ENCODE peak calls at places on chromosomes 11 and 22, in six cellular contexts. C is suprapubic skin, R is upper lobe of left lung, B is left lung, L is uterus, O is brain microvascular endothelial cell. I is an unnamed sample.
A peak's percentile ranks its signal among the peaks of the same experiment; 100 is the strongest.

GRCh38 chr11:92580931-92581330 is 356.3 kb downstream of the FAT3 start:
- DNase-seq in C (no peak), R (no peak), B (no peak), L (no peak), O (no peak), I (no peak)

GRCh38 chr11:66332371-66333219 is 3.6 kb downstream of the RIN1 start:
- DNase-seq in C (no peak), R (peak; percentile 58), B (peak; percentile 51), L (no peak), O (no peak), I (peak; percentile 36)

GRCh38 chr22:29879738-29880137 is 3.2 kb upstream of the MTMR3 start:
- DNase-seq in C (no peak), R (no peak), B (no peak), L (no peak), O (no peak), I (no peak)

GRCh38 chr11:71251761-71252433 is 480 bp downstream of the SHANK2 start:
- DNase-seq in C (no peak), R (peak; percentile 92), B (no peak), L (no peak), O (no peak), I (no peak)

GRCh38 chr11:68010058-68011041 is at the start of gene ALDH3B1:
- DNase-seq in C (peak; percentile 98), R (peak; percentile 94), B (peak; percentile 98), L (peak; percentile 84), O (peak; percentile 71), I (peak; percentile 97)

GRCh38 chr11:33588056-33588455 is 112.6 kb downstream of the C11orf91 start:
- DNase-seq in C (no peak), R (no peak), B (no peak), L (no peak), O (no peak), I (no peak)

GRCh38 chr11:66187453-66187852 is 81.0 kb upstream of the RAB1B start:
- DNase-seq in C (no peak), R (no peak), B (no peak), L (no peak), O (no peak), I (no peak)

GRCh38 chr22:39577361-39577760 is 6.8 kb downstream of the CACNA1I start:
- DNase-seq in C (no peak), R (no peak), B (no peak), L (no peak), O (no peak), I (no peak)

GRCh38 chr11:88139865-88140264 is 35.4 kb downstream of the RAB38 start:
- DNase-seq in C (no peak), R (no peak), B (no peak), L (no peak), O (no peak), I (no peak)

GRCh38 chr11:105297463-105297862 is 157.9 kb upstream of the CARD18 start:
- DNase-seq in C (no peak), R (no peak), B (no peak), L (no peak), O (no peak), I (no peak)

GRCh38 chr22:40022536-40023225 is 27.9 kb downstream of the FAM83F start:
- DNase-seq in C (no peak), R (no peak), B (no peak), L (no peak), O (no peak), I (no peak)

GRCh38 chr11:65586676-65587075 is 8.9 kb downstream of the KCNK7 start:
- DNase-seq in C (no peak), R (no peak), B (no peak), L (no peak), O (no peak), I (no peak)

GRCh38 chr11:130211144-130211543 is 51.6 kb downstream of the ST14 start:
- DNase-seq in C (peak; percentile 59), R (no peak), B (no peak), L (no peak), O (no peak), I (peak; percentile 17)

GRCh38 chr11:125923012-125923579 is 18.8 kb downstream of the DDX25 start:
- DNase-seq in C (no peak), R (no peak), B (no peak), L (peak; percentile 79), O (peak; percentile 62), I (no peak)

GRCh38 chr11:63775221-63775620 is 6.6 kb upstream of the ZFTA start:
- DNase-seq in C (no peak), R (no peak), B (no peak), L (no peak), O (no peak), I (no peak)

GRCh38 chr22:40462195-40462988 is 92.0 kb downstream of the SGSM3 start:
- DNase-seq in C (no peak), R (no peak), B (no peak), L (no peak), O (no peak), I (no peak)

GRCh38 chr22:27937453-27937852 is 18.4 kb upstream of the PITPNB start:
- DNase-seq in C (no peak), R (no peak), B (no peak), L (no peak), O (no peak), I (no peak)

GRCh38 chr11:70421123-70421522 is 22.8 kb downstream of the CTTN start:
- DNase-seq in C (no peak), R (no peak), B (no peak), L (no peak), O (no peak), I (no peak)

GRCh38 chr11:17734986-17735822 is 623 bp downstream of the KCNC1 start:
- DNase-seq in C (peak; percentile 80), R (peak; percentile 94), B (peak; percentile 88), L (no peak), O (peak; percentile 46), I (peak; percentile 93)

GRCh38 chr11:42243370-42243769 is 783.9 kb upstream of the LRRC4C start:
- DNase-seq in C (no peak), R (no peak), B (no peak), L (no peak), O (no peak), I (no peak)

GRCh38 chr22:19730662-19731360 is 7.5 kb downstream of the GP1BB start:
- DNase-seq in C (peak; percentile 92), R (peak; percentile 95), B (peak; percentile 95), L (peak; percentile 81), O (peak; percentile 43), I (peak; percentile 90)

GRCh38 chr11:82718307-82718706 is 15.4 kb downstream of the FAM181B start:
- DNase-seq in C (no peak), R (no peak), B (no peak), L (no peak), O (peak; percentile 40), I (no peak)

GRCh38 chr11:13303668-13304649 is 26.4 kb downstream of the BMAL1 start:
- DNase-seq in C (peak; percentile 71), R (no peak), B (no peak), L (no peak), O (no peak), I (no peak)

GRCh38 chr11:103622296-103622695 is 414.1 kb upstream of the DDI1 start:
- DNase-seq in C (no peak), R (no peak), B (no peak), L (no peak), O (no peak), I (no peak)

GRCh38 chr11:10441652-10442503 is 13.2 kb upstream of the AMPD3 start:
- DNase-seq in C (no peak), R (no peak), B (no peak), L (no peak), O (no peak), I (no peak)

GRCh38 chr11:24872912-24873311 is 376.1 kb downstream of the LUZP2 start:
- DNase-seq in C (no peak), R (no peak), B (no peak), L (no peak), O (no peak), I (no peak)

GRCh38 chr11:117819096-117820040 is 5.2 kb downstream of the FXYD2 start:
- DNase-seq in C (no peak), R (peak; percentile 47), B (peak; percentile 62), L (peak; percentile 53), O (peak; percentile 66), I (peak; percentile 76)

GRCh38 chr11:43736502-43737193 is 56.1 kb downstream of the HSD17B12 start:
- DNase-seq in C (no peak), R (no peak), B (no peak), L (no peak), O (peak; percentile 23), I (no peak)
- H3K27ac ChIP-seq in C (no peak overlapping the region), R (no peak overlapping the region), B (no peak overlapping the region), L (no peak overlapping the region), O (peak overlapping the region; percentile 39), I (peak overlapping the region; percentile 89)

DNA sequence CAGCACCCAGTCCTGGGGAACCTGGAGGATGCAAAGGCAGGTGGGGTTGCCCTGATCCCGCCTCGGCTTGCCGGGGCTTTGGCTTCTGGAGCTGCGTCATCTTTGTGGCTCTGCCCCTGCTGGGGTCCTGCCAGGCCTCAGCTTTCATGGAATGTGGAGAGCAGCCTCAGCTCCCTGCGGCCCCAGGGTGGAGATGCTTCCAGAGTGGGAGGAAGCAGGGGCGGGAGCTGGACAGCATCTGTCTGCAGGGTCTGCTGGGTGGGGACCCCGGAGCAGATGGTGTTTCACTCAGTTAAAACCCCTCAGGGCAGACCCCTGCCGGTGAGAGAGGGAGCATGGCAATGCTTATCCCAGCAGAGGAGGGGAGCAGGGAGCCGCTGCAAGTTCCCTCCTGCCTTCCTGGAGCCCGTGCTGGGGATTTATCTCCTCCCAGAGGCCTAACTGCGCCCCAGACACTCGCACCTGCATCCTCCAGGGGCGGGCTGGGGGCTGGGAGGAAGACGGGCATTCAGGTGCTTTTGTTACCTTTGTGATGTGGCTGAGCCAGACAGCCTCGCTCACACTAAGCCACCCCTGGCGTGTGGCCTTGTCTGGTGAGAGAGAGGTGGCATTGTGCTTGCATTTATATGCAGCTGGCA is 15.7 kb downstream of the GRIK4 start:
- DNase-seq in C (no peak), R (peak; percentile 71), B (peak; percentile 75), L (no peak), O (no peak), I (peak; percentile 80)
- H3K27ac ChIP-seq in C (no peak overlapping the region), R (no peak overlapping the region), B (no peak overlapping the region), L (no peak overlapping the region), O (no peak overlapping the region), I (no peak overlapping the region)

GRCh38 chr11:47944555-47945128 is 35.7 kb upstream of the PTPRJ start:
- DNase-seq in C (no peak), R (no peak), B (no peak), L (no peak), O (no peak), I (no peak)
- H3K27ac ChIP-seq in C (no peak overlapping the region), R (peak overlapping the region; percentile 52), B (no peak overlapping the region), L (no peak overlapping the region), O (peak overlapping the region; percentile 28), I (no peak overlapping the region)

DNA sequence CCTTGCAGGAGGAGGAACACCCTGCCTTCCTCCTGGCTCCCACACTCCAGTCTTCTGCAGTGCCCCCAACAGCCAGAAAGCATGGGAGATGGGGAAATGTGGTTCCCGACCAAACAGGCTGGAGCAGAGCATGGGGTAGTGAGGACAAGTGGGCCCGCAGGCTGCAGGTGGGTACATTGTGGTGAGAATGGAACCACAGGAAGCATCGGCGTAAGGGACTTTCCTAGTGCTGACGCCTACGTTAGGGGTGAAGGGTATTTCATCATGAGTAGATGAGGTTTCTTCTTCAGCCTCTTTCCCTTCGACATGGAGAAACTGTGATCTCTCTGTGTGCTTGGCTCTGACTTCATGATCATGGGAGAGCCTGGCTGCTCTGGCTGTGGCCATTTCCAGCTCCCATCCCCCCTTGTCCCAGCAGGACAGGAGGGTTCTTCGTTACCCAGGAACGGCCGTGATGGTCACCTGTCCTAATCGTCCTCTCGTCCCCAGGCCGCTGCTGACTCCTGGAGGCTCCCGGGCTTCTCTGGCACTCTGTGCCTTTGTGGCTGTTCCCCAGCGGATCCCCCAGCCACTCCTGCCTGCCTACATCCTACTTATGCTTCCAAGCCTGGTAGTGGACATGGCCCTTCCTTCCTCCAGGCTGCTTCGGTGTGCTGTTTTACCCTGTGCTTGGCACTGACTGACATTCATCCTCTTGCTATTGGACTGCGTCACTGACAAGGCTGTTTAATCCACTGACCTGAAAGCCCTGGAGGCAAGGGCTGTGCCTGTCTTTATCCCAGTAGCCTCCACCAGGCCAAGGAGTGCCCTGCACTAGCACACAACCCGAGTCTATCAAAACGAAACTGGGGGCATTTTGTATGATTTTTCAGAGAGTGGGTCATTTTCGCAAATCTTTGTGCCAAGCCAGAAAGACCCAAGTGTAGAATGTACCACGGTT is 65.2 kb upstream of the CECR2 start:
- DNase-seq in C (no peak), R (peak; percentile 59), B (no peak), L (no peak), O (no peak), I (no peak)
- H3K27ac ChIP-seq in C (no peak overlapping the region), R (no peak overlapping the region), B (no peak overlapping the region), L (no peak overlapping the region), O (no peak overlapping the region), I (no peak overlapping the region)